ENCODE peak calls at places on chromosome 17, in five cellular contexts. Q, G, Z, B and F are unnamed samples.

GRCh38 chr17:7586673-7587419 is 3.0 kb downstream of the SOX15 start:
- DNase-seq in Q (peak; percentile 54), G (peak; percentile 79), Z (no peak), B (peak; percentile 64), F (no peak)

GRCh38 chr17:74417178-74418045 is 14.5 kb upstream of the GPRC5C start:
- DNase-seq in Q (peak; percentile 43), G (peak; percentile 40), Z (peak; percentile 91), B (peak; percentile 55), F (no peak)

GRCh38 chr17:78820841-78821240 is 19.8 kb downstream of the USP36 start:
- DNase-seq in Q (no peak), G (no peak), Z (no peak), B (no peak), F (no peak)

GRCh38 chr17:54749157-54749556 is 151.5 kb upstream of the TOM1L1 start:
- DNase-seq in Q (no peak), G (peak; percentile 79), Z (no peak), B (no peak), F (no peak)

GRCh38 chr17:70271200-70271599 is 101.9 kb downstream of the KCNJ2 start:
- DNase-seq in Q (no peak), G (peak; percentile 58), Z (no peak), B (no peak), F (no peak)

GRCh38 chr17:77011173-77012011 is 129.4 kb upstream of the SEC14L1 start:
- DNase-seq in Q (peak; percentile 50), G (peak; percentile 70), Z (peak; percentile 63), B (peak; percentile 41), F (no peak)

GRCh38 chr17:29597361-29598172 is 4.6 kb downstream of the ANKRD13B start:
- DNase-seq in Q (no peak), G (no peak), Z (no peak), B (no peak), F (no peak)

GRCh38 chr17:49108318-49108717 is 24.3 kb upstream of the B4GALNT2 start:
- DNase-seq in Q (peak; percentile 49), G (peak; percentile 81), Z (no peak), B (no peak), F (no peak)

GRCh38 chr17:57953219-57953618 is 2.0 kb downstream of the CUEDC1 start:
- DNase-seq in Q (no peak), G (no peak), Z (no peak), B (no peak), F (no peak)

GRCh38 chr17:79622201-79622601 is 11.3 kb upstream of the RBFOX3 start:
- DNase-seq in Q (no peak), G (no peak), Z (no peak), B (peak; percentile 7), F (no peak)

GRCh38 chr17:80441133-80441578 is 26.2 kb downstream of the ENDOV start:
- DNase-seq in Q (no peak), G (peak; percentile 68), Z (peak; percentile 58), B (no peak), F (no peak)

GRCh38 chr17:78935419-78936323 is 10.5 kb upstream of the TIMP2 start:
- DNase-seq in Q (peak; percentile 41), G (no peak), Z (peak; percentile 67), B (peak; percentile 59), F (peak; percentile 82)

GRCh38 chr17:43844241-43844640 is 2.7 kb upstream of the CD300LG start:
- DNase-seq in Q (no peak), G (no peak), Z (no peak), B (no peak), F (no peak)

GRCh38 chr17:1870592-1870991 is 40.8 kb downstream of the RPA1 start:
- DNase-seq in Q (no peak), G (no peak), Z (no peak), B (no peak), F (no peak)

GRCh38 chr17:78645421-78646295 is 68.5 kb upstream of the DNAH17 start:
- DNase-seq in Q (peak; percentile 57), G (no peak), Z (no peak), B (peak; percentile 81), F (no peak)

GRCh38 chr17:74519951-74520553 is 11.2 kb downstream of the CD300LB start:
- DNase-seq in Q (peak; percentile 25), G (no peak), Z (no peak), B (peak; percentile 16), F (no peak)

GRCh38 chr17:47704781-47705180 is 10.8 kb downstream of the TBKBP1 start:
- DNase-seq in Q (no peak), G (no peak), Z (peak; percentile 33), B (no peak), F (no peak)

GRCh38 chr17:36768355-36768754 is 167.0 kb downstream of the MRM1 start:
- DNase-seq in Q (no peak), G (no peak), Z (no peak), B (no peak), F (no peak)

GRCh38 chr17:41504126-41504977 is 1.1 kb downstream of the KRT13 start:
- DNase-seq in Q (no peak), G (no peak), Z (no peak), B (no peak), F (no peak)

GRCh38 chr17:48630925-48631692 is 5.0 kb upstream of the HOXB9 start:
- DNase-seq in Q (no peak), G (no peak), Z (no peak), B (peak; percentile 81), F (no peak)

GRCh38 chr17:53844476-53845107 is 21.9 kb downstream of the KIF2B start:
- DNase-seq in Q (no peak), G (no peak), Z (peak; percentile 19), B (no peak), F (no peak)

GRCh38 chr17:49694847-49695697 is 12.7 kb downstream of the SLC35B1 start:
- DNase-seq in Q (peak; percentile 72), G (peak; percentile 65), Z (peak; percentile 43), B (peak; percentile 72), F (no peak)

GRCh38 chr17:9342225-9342624 is 233.4 kb downstream of the STX8 start:
- DNase-seq in Q (no peak), G (no peak), Z (no peak), B (no peak), F (no peak)

GRCh38 chr17:70159980-70160379 is 9.4 kb upstream of the KCNJ2 start:
- DNase-seq in Q (no peak), G (no peak), Z (no peak), B (no peak), F (no peak)

GRCh38 chr17:28563475-28563874 is 7.8 kb downstream of the PIGS start:
- DNase-seq in Q (no peak), G (peak; percentile 83), Z (peak; percentile 98), B (no peak), F (peak; percentile 55)